ENCODE peak calls at places on chromosomes 3 and 15, in four cellular contexts. J is Peyer's patch, H is right lobe of liver, U is tibial nerve. T is an unnamed sample.

GRCh38 chr15:45157974-45158373 is 28.2 kb downstream of the DUOX1 start:
- DNase-seq in J (no peak), H (no peak), U (peak), T (no peak)

GRCh38 chr3:168187233-168187632 is 91.5 kb upstream of the GOLIM4 start:
- DNase-seq in J (no peak), H (no peak), U (no peak), T (no peak)

GRCh38 chr3:89025185-89025584 is 82.2 kb upstream of the EPHA3 start:
- DNase-seq in J (no peak), H (no peak), U (no peak), T (no peak)

GRCh38 chr3:114155370-114155821 is 23.5 kb downstream of the DRD3 start:
- DNase-seq in J (peak), H (no peak), U (peak), T (no peak)

GRCh38 chr3:115072265-115073008 is 74.7 kb downstream of the ZBTB20 start:
- DNase-seq in J (no peak), H (no peak), U (no peak), T (no peak)

GRCh38 chr15:70299931-70300858 is 202.5 kb upstream of the TLE3 start:
- DNase-seq in J (peak), H (no peak), U (no peak), T (no peak)

GRCh38 chr15:60620707-60621106 is 141.8 kb upstream of the ICE2 start:
- DNase-seq in J (no peak), H (no peak), U (no peak), T (peak)

GRCh38 chr3:59549972-59550371 is 500.1 kb upstream of the CFAP20DC start:
- DNase-seq in J (no peak), H (no peak), U (no peak), T (no peak)

GRCh38 chr3:114179575-114179974 is 723 bp upstream of the DRD3 start:
- DNase-seq in J (no peak), H (no peak), U (no peak), T (no peak)

GRCh38 chr15:58352026-58352929 is 79.5 kb upstream of the LIPC start:
- DNase-seq in J (no peak), H (no peak), U (no peak), T (no peak)

GRCh38 chr3:13276438-13277129 is 143.5 kb downstream of the NUP210 start:
- DNase-seq in J (no peak), H (peak), U (no peak), T (no peak)

GRCh38 chr15:98358971-98359370 is 289.4 kb upstream of the IGF1R start:
- DNase-seq in J (no peak), H (no peak), U (no peak), T (no peak)

GRCh38 chr3:85903434-85903833 is 944.6 kb downstream of the CADM2 start:
- DNase-seq in J (no peak), H (no peak), U (no peak), T (no peak)

GRCh38 chr15:85527907-85528306 is 147.5 kb downstream of the AKAP13 start:
- DNase-seq in J (no peak), H (no peak), U (peak), T (no peak)

GRCh38 chr15:33234019-33234418 is 39.5 kb upstream of the FMN1 start:
- DNase-seq in J (no peak), H (no peak), U (no peak), T (no peak)

GRCh38 chr3:191484461-191484860 is 23.5 kb downstream of the PYDC2 start:
- DNase-seq in J (no peak), H (no peak), U (no peak), T (no peak)

GRCh38 chr3:149271669-149272068 is 50.0 kb upstream of the CP start:
- DNase-seq in J (no peak), H (no peak), U (no peak), T (no peak)

GRCh38 chr3:53890726-53891499 is 746 bp downstream of the SELENOK start:
- DNase-seq in J (peak), H (peak), U (no peak), T (no peak)

GRCh38 chr15:60385620-60386552 is 11.9 kb downstream of the ANXA2 start:
- DNase-seq in J (no peak), H (no peak), U (no peak), T (no peak)

GRCh38 chr3:53196575-53197407 is 35.8 kb downstream of the PRKCD start:
- DNase-seq in J (peak), H (no peak), U (peak), T (no peak)

GRCh38 chr3:150868282-150868681 is 37.0 kb downstream of the MINDY4B start:
- DNase-seq in J (no peak), H (no peak), U (peak), T (peak)

GRCh38 chr3:197428117-197428761 is 127.5 kb downstream of the BDH1 start:
- DNase-seq in J (no peak), H (no peak), U (peak), T (no peak)

GRCh38 chr3:124221286-124221821 is 229.4 kb upstream of the ROPN1 start:
- DNase-seq in J (no peak), H (no peak), U (no peak), T (no peak)

GRCh38 chr15:43774062-43774461 is 2.7 kb downstream of the ELL3 start:
- DNase-seq in J (no peak), H (no peak), U (no peak), T (no peak)
- H3K27ac ChIP-seq in J (no peak), H (no peak), U (no peak), T (no peak)

GRCh38 chr3:122576174-122576940 is 1.1 kb upstream of the PARP15 start:
- DNase-seq in J (peak), H (no peak), U (no peak), T (no peak)
- TF ChIP-seq POLR2A in J (no peak), H (no peak), U (no peak), T (no peak)

GRCh38 chr15:73985101-73985873 is 6.8 kb downstream of the STOML1 start:
- DNase-seq in J (peak), H (no peak), U (no peak), T (no peak)
- H3K27ac ChIP-seq in J (peak), H (no peak), U (no peak), T (no peak)

DNA sequence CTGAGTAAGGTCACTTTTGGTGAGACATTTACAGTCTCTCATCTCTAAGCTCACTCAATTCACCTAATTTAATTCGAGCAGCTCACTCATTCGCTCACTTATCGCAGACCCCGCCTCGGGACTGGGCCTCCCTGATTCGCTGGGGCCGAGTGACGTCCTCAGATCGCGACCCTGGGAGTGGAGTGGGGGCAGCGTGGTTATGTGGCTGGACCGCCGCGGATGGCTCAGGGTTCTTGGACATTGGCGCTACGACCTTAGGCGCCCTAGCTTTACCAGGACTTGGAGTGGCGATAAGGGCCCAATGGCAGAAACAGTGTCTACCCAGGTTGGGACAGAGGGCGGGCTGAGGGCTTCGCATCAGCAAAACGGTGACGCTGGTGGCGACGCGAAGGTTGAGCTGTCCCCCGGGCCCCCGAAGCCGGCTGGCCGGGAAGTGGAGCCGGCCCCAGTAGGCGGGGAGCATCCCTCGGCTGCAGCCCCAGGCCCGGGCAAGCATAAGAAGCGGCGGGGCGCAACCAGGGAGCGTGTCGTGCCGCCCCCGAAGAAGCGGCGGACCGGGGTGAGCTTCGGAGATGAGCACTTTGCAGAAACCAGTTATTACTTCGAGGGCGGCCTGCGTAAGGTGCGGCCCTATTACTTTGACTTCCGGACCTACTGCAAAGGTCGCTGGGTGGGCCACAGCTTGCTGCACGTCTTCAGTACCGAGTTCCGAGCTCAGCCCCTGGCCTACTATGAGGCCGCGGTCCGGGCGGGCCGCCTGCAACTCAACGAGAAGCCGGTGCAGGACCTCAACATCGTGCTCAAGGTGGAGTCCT is at the start of gene RPUSD2:
- DNase-seq in J (peak), H (peak), U (peak), T (peak)
- TF ChIP-seq POLR2A in J (peak), H (peak), U (peak), T (peak)

DNA sequence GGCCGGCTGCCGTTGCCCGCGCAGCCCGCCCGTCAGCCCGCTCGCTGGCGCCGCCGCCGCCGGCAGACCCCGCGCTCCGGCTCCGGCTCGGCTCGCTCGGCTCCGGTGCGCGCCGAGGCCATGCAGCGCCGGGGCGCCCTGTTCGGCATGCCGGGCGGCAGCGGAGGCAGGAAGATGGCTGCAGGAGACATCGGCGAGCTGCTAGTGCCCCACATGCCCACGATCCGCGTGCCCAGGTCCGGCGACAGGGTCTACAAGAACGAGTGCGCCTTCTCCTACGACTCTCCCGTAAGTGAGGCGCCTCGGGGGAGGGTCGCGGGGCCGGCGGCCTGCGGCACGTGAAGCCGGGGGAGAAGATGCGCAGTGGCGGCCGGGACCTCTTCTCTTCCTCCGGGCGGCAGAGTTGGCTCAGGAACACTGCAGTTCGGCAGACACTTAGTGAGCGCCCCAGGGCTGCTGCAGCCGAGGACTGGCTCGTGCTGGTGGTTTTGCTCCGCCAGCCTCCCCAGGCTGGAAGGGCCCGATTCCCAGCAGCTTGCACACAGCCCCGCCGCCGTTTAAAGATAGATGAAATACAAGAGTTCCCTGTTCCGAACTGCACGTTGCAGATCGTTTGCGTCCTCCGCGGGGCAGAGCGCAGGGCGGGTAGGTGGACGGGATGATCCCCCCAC is 401 bp downstream of the USP13 start:
- DNase-seq in J (peak), H (peak), U (peak), T (peak)
- H3K27ac ChIP-seq in J (peak), H (peak), U (peak), T (peak)

DNA sequence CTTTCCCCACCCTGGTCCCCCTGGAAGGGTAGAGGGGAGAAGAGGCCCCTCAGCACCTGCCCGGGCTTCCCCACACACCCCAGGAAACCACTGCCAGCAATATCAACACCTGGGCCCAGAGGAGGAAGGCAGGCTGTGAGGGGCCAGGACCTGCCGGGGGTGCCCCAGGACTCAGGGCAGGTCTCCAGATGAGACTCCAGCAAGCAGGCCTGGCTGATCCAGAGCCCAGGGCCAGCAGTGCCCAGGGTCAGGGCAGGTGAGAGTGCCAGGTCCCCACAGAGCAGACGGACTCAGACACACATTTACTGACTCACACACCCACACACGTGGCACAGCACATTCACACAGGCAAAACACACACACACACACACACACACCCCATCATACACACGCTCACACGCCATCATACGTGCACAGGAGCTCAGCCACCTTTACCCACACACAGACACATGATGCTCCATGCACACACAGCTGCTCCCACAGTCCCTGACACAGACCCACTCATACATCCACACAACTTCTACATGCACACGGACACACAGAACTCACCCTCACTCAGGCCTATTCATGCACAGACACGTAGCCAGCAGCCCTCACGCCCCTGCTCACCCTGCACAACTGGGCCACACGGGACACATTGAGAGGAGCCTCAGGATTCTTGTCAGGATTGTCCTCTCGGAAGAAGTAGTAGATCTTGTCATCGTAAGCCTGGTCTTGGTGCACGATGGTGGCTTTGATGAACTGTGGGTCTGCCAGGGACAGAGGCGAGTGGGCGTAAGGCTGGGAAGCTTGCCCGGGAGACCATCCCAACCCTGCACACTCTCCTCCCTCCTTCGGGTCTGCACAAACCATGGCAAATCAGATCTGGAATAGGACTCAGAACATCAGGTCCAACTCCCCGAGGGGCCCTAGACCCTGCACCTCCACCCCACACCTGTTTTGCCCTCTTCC is 17.5 kb downstream of the SEMA7A start:
- DNase-seq in J (no peak), H (no peak), U (no peak), T (no peak)
- TF ChIP-seq POLR2A in J (no peak), H (no peak), U (no peak), T (no peak)

DNA sequence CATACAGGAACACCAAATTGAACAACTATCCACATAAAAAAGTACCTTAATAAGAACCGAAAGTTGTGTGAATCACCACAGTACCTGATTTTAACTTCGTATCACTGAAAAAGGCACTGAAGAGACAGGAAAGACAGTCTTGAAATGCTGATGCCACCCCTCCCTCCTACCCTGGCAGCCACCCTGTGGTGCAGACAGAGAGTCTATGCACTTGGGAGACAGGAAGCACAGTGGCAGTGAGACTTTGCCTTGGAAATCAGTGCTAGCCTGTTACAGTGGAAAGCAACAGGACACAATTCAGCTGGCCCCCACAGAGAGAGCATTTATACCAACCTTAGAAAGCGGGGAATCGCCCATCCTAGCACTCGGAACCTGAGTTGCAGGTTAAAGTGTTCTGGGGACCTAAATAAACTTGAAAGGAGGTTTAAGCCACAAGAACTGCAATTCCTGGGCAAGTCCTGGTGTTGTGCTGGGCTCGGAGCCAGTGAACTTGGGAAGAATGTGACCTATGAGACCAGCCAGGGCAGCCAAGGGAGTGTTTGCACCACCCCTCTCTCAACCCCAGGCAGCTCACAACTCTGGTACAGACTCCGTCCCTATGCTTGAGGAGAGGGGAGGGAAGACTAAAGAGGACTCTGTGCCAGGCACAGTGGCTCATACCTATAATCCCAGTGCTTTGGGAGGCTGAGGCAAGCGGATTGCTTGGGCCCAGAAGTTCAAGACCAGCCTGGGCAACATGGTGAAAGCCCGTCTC is 240.1 kb downstream of the ISL2 start:
- DNase-seq in J (peak), H (peak), U (peak), T (peak)
- H3K27ac ChIP-seq in J (peak), H (peak), U (no peak), T (no peak)